ENCODE peak calls at places on chromosome 18, in ten cellular contexts. One of them, this sample, is unnamed.

GRCh38 chr18:28365406-28365805 is 188.5 kb upstream of the CDH2 start:
- DNase-seq in astrocyte of the cerebellum: peak
- DNase-seq in AG10803: peak
- DNase-seq in Panc1: peak
- DNase-seq in ovary: no peak
- DNase-seq in CD8-positive, alpha-beta T cell: no peak
- DNase-seq in foreskin fibroblast: peak
- DNase-seq in lower lobe of right lung: no peak
- DNase-seq in brain microvascular endothelial cell: peak
- DNase-seq in left ventricle myocardium inferior: no peak
- DNase-seq in this sample: no peak

GRCh38 chr18:43482600-43482999 is 205.3 kb upstream of the SYT4 start:
- DNase-seq in lower lobe of right lung: no peak
- DNase-seq in Panc1: no peak
- DNase-seq in AG10803: no peak
- DNase-seq in ovary: no peak
- DNase-seq in CD8-positive, alpha-beta T cell: no peak
- DNase-seq in foreskin fibroblast: no peak
- DNase-seq in left ventricle myocardium inferior: no peak
- DNase-seq in brain microvascular endothelial cell: no peak
- DNase-seq in astrocyte of the cerebellum: no peak
- DNase-seq in this sample: no peak

GRCh38 chr18:34913837-34914755 is 127.1 kb upstream of the MAPRE2 start:
- DNase-seq in CD8-positive, alpha-beta T cell: no peak
- DNase-seq in Panc1: no peak
- DNase-seq in astrocyte of the cerebellum: no peak
- DNase-seq in lower lobe of right lung: no peak
- DNase-seq in AG10803: no peak
- DNase-seq in foreskin fibroblast: peak
- DNase-seq in brain microvascular endothelial cell: peak
- DNase-seq in left ventricle myocardium inferior: no peak
- DNase-seq in ovary: no peak
- DNase-seq in this sample: no peak

GRCh38 chr18:79918089-79919011 is 33.1 kb downstream of the SLC66A2 start:
- DNase-seq in lower lobe of right lung: peak
- DNase-seq in AG10803: no peak
- DNase-seq in astrocyte of the cerebellum: no peak
- DNase-seq in foreskin fibroblast: no peak
- DNase-seq in Panc1: no peak
- DNase-seq in brain microvascular endothelial cell: no peak
- DNase-seq in ovary: peak
- DNase-seq in CD8-positive, alpha-beta T cell: no peak
- DNase-seq in left ventricle myocardium inferior: no peak
- DNase-seq in this sample: no peak

GRCh38 chr18:56516769-56517168 is 121.6 kb downstream of the TXNL1 start:
- DNase-seq in left ventricle myocardium inferior: no peak
- DNase-seq in Panc1: no peak
- DNase-seq in brain microvascular endothelial cell: no peak
- DNase-seq in astrocyte of the cerebellum: peak
- DNase-seq in AG10803: peak
- DNase-seq in CD8-positive, alpha-beta T cell: no peak
- DNase-seq in lower lobe of right lung: no peak
- DNase-seq in foreskin fibroblast: no peak
- DNase-seq in ovary: no peak
- DNase-seq in this sample: no peak

GRCh38 chr18:48547456-48548403 is 8.9 kb downstream of the CTIF start:
- DNase-seq in Panc1: no peak
- DNase-seq in left ventricle myocardium inferior: peak
- DNase-seq in brain microvascular endothelial cell: peak
- DNase-seq in ovary: no peak
- DNase-seq in astrocyte of the cerebellum: no peak
- DNase-seq in CD8-positive, alpha-beta T cell: no peak
- DNase-seq in lower lobe of right lung: no peak
- DNase-seq in AG10803: peak
- DNase-seq in foreskin fibroblast: peak
- DNase-seq in this sample: peak

GRCh38 chr18:69845588-69846506 is 101.8 kb downstream of the CD226 start:
- DNase-seq in brain microvascular endothelial cell: no peak
- DNase-seq in astrocyte of the cerebellum: no peak
- DNase-seq in foreskin fibroblast: no peak
- DNase-seq in AG10803: peak
- DNase-seq in left ventricle myocardium inferior: no peak
- DNase-seq in Panc1: no peak
- DNase-seq in CD8-positive, alpha-beta T cell: no peak
- DNase-seq in lower lobe of right lung: no peak
- DNase-seq in ovary: no peak
- DNase-seq in this sample: no peak

GRCh38 chr18:49691177-49691608 is 122.1 kb downstream of the ACAA2 start:
- DNase-seq in left ventricle myocardium inferior: no peak
- DNase-seq in lower lobe of right lung: no peak
- DNase-seq in brain microvascular endothelial cell: peak
- DNase-seq in astrocyte of the cerebellum: peak
- DNase-seq in Panc1: peak
- DNase-seq in ovary: no peak
- DNase-seq in CD8-positive, alpha-beta T cell: no peak
- DNase-seq in foreskin fibroblast: peak
- DNase-seq in AG10803: peak
- DNase-seq in this sample: peak

GRCh38 chr18:50644807-50645206 is 84.9 kb downstream of the MAPK4 start:
- DNase-seq in Panc1: no peak
- DNase-seq in AG10803: no peak
- DNase-seq in ovary: no peak
- DNase-seq in astrocyte of the cerebellum: no peak
- DNase-seq in left ventricle myocardium inferior: no peak
- DNase-seq in foreskin fibroblast: no peak
- DNase-seq in CD8-positive, alpha-beta T cell: no peak
- DNase-seq in lower lobe of right lung: no peak
- DNase-seq in brain microvascular endothelial cell: no peak
- DNase-seq in this sample: no peak

GRCh38 chr18:64090876-64091275 is 58.0 kb downstream of the LINC00305 start:
- DNase-seq in brain microvascular endothelial cell: no peak
- DNase-seq in lower lobe of right lung: no peak
- DNase-seq in foreskin fibroblast: no peak
- DNase-seq in AG10803: no peak
- DNase-seq in CD8-positive, alpha-beta T cell: no peak
- DNase-seq in astrocyte of the cerebellum: no peak
- DNase-seq in Panc1: no peak
- DNase-seq in left ventricle myocardium inferior: no peak
- DNase-seq in ovary: no peak
- DNase-seq in this sample: no peak

GRCh38 chr18:31942301-31942998 is 478 bp downstream of the TRAPPC8 start:
- DNase-seq in AG10803: peak
- DNase-seq in left ventricle myocardium inferior: no peak
- DNase-seq in ovary: no peak
- DNase-seq in brain microvascular endothelial cell: peak
- DNase-seq in lower lobe of right lung: peak
- DNase-seq in astrocyte of the cerebellum: no peak
- DNase-seq in CD8-positive, alpha-beta T cell: no peak
- DNase-seq in foreskin fibroblast: peak
- DNase-seq in Panc1: no peak
- DNase-seq in this sample: no peak

GRCh38 chr18:57767259-57768050 is 35.7 kb downstream of the ATP8B1 start:
- DNase-seq in Panc1: no peak
- DNase-seq in left ventricle myocardium inferior: no peak
- DNase-seq in ovary: no peak
- DNase-seq in brain microvascular endothelial cell: no peak
- DNase-seq in AG10803: peak
- DNase-seq in foreskin fibroblast: no peak
- DNase-seq in lower lobe of right lung: no peak
- DNase-seq in astrocyte of the cerebellum: no peak
- DNase-seq in CD8-positive, alpha-beta T cell: no peak
- DNase-seq in this sample: no peak

GRCh38 chr18:7242954-7243353 is 12.1 kb downstream of the LRRC30 start:
- DNase-seq in foreskin fibroblast: no peak
- DNase-seq in CD8-positive, alpha-beta T cell: no peak
- DNase-seq in Panc1: no peak
- DNase-seq in ovary: no peak
- DNase-seq in brain microvascular endothelial cell: no peak
- DNase-seq in astrocyte of the cerebellum: no peak
- DNase-seq in AG10803: no peak
- DNase-seq in left ventricle myocardium inferior: no peak
- DNase-seq in lower lobe of right lung: no peak
- DNase-seq in this sample: no peak

GRCh38 chr18:23380001-23380550 is 73.0 kb upstream of the RIOK3 start:
- DNase-seq in CD8-positive, alpha-beta T cell: no peak
- DNase-seq in ovary: no peak
- DNase-seq in left ventricle myocardium inferior: no peak
- DNase-seq in AG10803: peak
- DNase-seq in foreskin fibroblast: peak
- DNase-seq in Panc1: no peak
- DNase-seq in brain microvascular endothelial cell: peak
- DNase-seq in lower lobe of right lung: peak
- DNase-seq in astrocyte of the cerebellum: peak
- DNase-seq in this sample: no peak

GRCh38 chr18:3885209-3885792 is 435.3 kb downstream of the TGIF1 start:
- DNase-seq in ovary: no peak
- DNase-seq in CD8-positive, alpha-beta T cell: no peak
- DNase-seq in astrocyte of the cerebellum: no peak
- DNase-seq in Panc1: no peak
- DNase-seq in lower lobe of right lung: no peak
- DNase-seq in AG10803: no peak
- DNase-seq in brain microvascular endothelial cell: peak
- DNase-seq in foreskin fibroblast: no peak
- DNase-seq in left ventricle myocardium inferior: no peak
- DNase-seq in this sample: no peak
- TF ChIP-seq CTCF in ovary: no peak
- TF ChIP-seq CTCF in CD8-positive, alpha-beta T cell: no peak
- TF ChIP-seq CTCF in astrocyte of the cerebellum: no peak
- TF ChIP-seq CTCF in Panc1: peak
- TF ChIP-seq CTCF in lower lobe of right lung: no peak
- TF ChIP-seq CTCF in AG10803: peak
- TF ChIP-seq CTCF in brain microvascular endothelial cell: peak
- TF ChIP-seq CTCF in foreskin fibroblast: no peak
- TF ChIP-seq CTCF in left ventricle myocardium inferior: no peak
- TF ChIP-seq CTCF in this sample: no peak

GRCh38 chr18:13259701-13260100 is 41.1 kb downstream of the LDLRAD4 start:
- DNase-seq in ovary: no peak
- DNase-seq in lower lobe of right lung: no peak
- DNase-seq in brain microvascular endothelial cell: no peak
- DNase-seq in CD8-positive, alpha-beta T cell: no peak
- DNase-seq in left ventricle myocardium inferior: no peak
- DNase-seq in astrocyte of the cerebellum: no peak
- DNase-seq in foreskin fibroblast: no peak
- DNase-seq in Panc1: no peak
- DNase-seq in AG10803: no peak
- DNase-seq in this sample: no peak

GRCh38 chr18:13260927-13261471 is 42.4 kb downstream of the LDLRAD4 start:
- DNase-seq in left ventricle myocardium inferior: no peak
- DNase-seq in Panc1: no peak
- DNase-seq in astrocyte of the cerebellum: no peak
- DNase-seq in brain microvascular endothelial cell: no peak
- DNase-seq in ovary: no peak
- DNase-seq in foreskin fibroblast: no peak
- DNase-seq in lower lobe of right lung: no peak
- DNase-seq in AG10803: no peak
- DNase-seq in CD8-positive, alpha-beta T cell: no peak
- DNase-seq in this sample: no peak

GRCh38 chr18:13261658-13262357 is 43.2 kb downstream of the LDLRAD4 start:
- DNase-seq in CD8-positive, alpha-beta T cell: no peak
- DNase-seq in foreskin fibroblast: no peak
- DNase-seq in astrocyte of the cerebellum: no peak
- DNase-seq in AG10803: no peak
- DNase-seq in lower lobe of right lung: no peak
- DNase-seq in ovary: no peak
- DNase-seq in brain microvascular endothelial cell: no peak
- DNase-seq in left ventricle myocardium inferior: no peak
- DNase-seq in Panc1: no peak
- DNase-seq in this sample: no peak

GRCh38 chr18:13258792-13259385 is 40.3 kb downstream of the LDLRAD4 start:
- DNase-seq in astrocyte of the cerebellum: no peak
- DNase-seq in brain microvascular endothelial cell: no peak
- DNase-seq in lower lobe of right lung: no peak
- DNase-seq in CD8-positive, alpha-beta T cell: no peak
- DNase-seq in left ventricle myocardium inferior: no peak
- DNase-seq in Panc1: no peak
- DNase-seq in foreskin fibroblast: no peak
- DNase-seq in AG10803: peak
- DNase-seq in ovary: no peak
- DNase-seq in this sample: no peak

GRCh38 chr18:13260114-13260926 is 41.8 kb downstream of the LDLRAD4 start:
- DNase-seq in lower lobe of right lung: no peak
- DNase-seq in AG10803: no peak
- DNase-seq in left ventricle myocardium inferior: no peak
- DNase-seq in brain microvascular endothelial cell: no peak
- DNase-seq in astrocyte of the cerebellum: no peak
- DNase-seq in ovary: no peak
- DNase-seq in CD8-positive, alpha-beta T cell: no peak
- DNase-seq in Panc1: no peak
- DNase-seq in foreskin fibroblast: no peak
- DNase-seq in this sample: no peak
- H3K4me3 ChIP-seq in lower lobe of right lung: no peak
- H3K4me3 ChIP-seq in AG10803: no peak
- H3K4me3 ChIP-seq in left ventricle myocardium inferior: no peak
- H3K4me3 ChIP-seq in brain microvascular endothelial cell: no peak
- H3K4me3 ChIP-seq in astrocyte of the cerebellum: no peak
- H3K4me3 ChIP-seq in ovary: no peak
- H3K4me3 ChIP-seq in CD8-positive, alpha-beta T cell: no peak
- H3K4me3 ChIP-seq in Panc1: no peak
- H3K4me3 ChIP-seq in foreskin fibroblast: no peak
- H3K4me3 ChIP-seq in this sample: no peak

DNA sequence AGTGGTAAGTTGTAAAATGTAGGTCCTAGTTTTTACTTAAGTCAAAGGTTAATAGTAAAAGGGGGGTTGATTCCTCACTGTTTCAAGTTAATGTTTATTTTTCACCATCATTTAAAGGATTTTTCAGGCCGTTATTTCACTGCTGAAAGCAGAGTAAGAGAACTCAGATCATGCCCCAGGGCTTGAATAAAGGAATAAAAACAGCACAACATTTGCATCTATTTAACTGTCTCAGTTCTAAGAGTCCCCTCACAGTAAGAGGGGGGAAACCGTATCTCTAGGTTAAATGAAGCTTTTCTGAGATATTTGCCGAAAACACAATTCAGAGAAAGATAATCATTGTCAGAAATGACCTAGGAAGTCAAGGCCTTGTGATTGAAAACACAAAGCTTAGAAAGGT is 138.2 kb upstream of the KCTD1 start:
- DNase-seq in astrocyte of the cerebellum: no peak
- DNase-seq in foreskin fibroblast: no peak
- DNase-seq in ovary: no peak
- DNase-seq in lower lobe of right lung: no peak
- DNase-seq in brain microvascular endothelial cell: no peak
- DNase-seq in AG10803: no peak
- DNase-seq in left ventricle myocardium inferior: no peak
- DNase-seq in Panc1: no peak
- DNase-seq in CD8-positive, alpha-beta T cell: no peak
- DNase-seq in this sample: no peak
- TF ChIP-seq CTCF in astrocyte of the cerebellum: no peak
- TF ChIP-seq CTCF in foreskin fibroblast: no peak
- TF ChIP-seq CTCF in ovary: no peak
- TF ChIP-seq CTCF in lower lobe of right lung: no peak
- TF ChIP-seq CTCF in brain microvascular endothelial cell: no peak
- TF ChIP-seq CTCF in AG10803: no peak
- TF ChIP-seq CTCF in left ventricle myocardium inferior: no peak
- TF ChIP-seq CTCF in Panc1: no peak
- TF ChIP-seq CTCF in CD8-positive, alpha-beta T cell: no peak
- TF ChIP-seq CTCF in this sample: no peak

DNA sequence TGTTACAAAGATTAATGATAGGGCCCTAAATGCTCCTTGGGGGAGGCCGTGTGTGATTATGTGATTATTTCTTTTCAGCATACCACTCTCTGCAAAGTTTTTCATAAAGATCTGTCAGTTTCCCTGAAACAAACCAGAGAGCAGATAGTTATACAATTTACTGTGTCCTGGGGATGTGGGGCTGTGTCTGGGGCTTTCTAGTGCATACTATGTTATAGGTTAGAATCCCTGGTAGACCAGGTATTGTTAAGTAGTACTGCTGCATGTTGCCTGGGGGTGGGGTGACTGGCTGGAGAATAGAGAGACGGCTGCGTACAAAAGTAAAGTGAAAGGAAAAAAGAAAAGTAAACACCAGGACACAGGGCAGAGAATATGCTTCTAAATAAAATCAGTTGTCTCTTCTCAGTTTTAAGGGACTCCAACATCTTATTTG is 3.3 kb upstream of the CCBE1 start:
- DNase-seq in astrocyte of the cerebellum: no peak
- DNase-seq in lower lobe of right lung: no peak
- DNase-seq in ovary: no peak
- DNase-seq in left ventricle myocardium inferior: no peak
- DNase-seq in Panc1: no peak
- DNase-seq in CD8-positive, alpha-beta T cell: no peak
- DNase-seq in foreskin fibroblast: no peak
- DNase-seq in brain microvascular endothelial cell: no peak
- DNase-seq in AG10803: no peak
- DNase-seq in this sample: no peak
- H3K4me3 ChIP-seq in astrocyte of the cerebellum: no peak
- H3K4me3 ChIP-seq in lower lobe of right lung: no peak
- H3K4me3 ChIP-seq in ovary: no peak
- H3K4me3 ChIP-seq in left ventricle myocardium inferior: no peak
- H3K4me3 ChIP-seq in Panc1: no peak
- H3K4me3 ChIP-seq in CD8-positive, alpha-beta T cell: no peak
- H3K4me3 ChIP-seq in foreskin fibroblast: no peak
- H3K4me3 ChIP-seq in brain microvascular endothelial cell: no peak
- H3K4me3 ChIP-seq in AG10803: peak
- H3K4me3 ChIP-seq in this sample: no peak

This sample was measured in HFF-Myc.